ENCODE peak calls at places on chromosomes 13 and 19, in ten cellular contexts. Y is NCI-H1417; F is stimulated activated naive CD8-positive, alpha-beta T cell treated with anti-CD3 and anti-CD28 coated beads, Interleukin-15, amount 100 ng/mL, for 72 hours; X is GM10248; M is Panc1; P is spleen; L is stimulated activated CD4-positive, alpha-beta T cell treated with anti-CD3 and anti-CD28 coated beads, Interleukin-12 subunit alpha, Interleukin-12 subunit beta, amount 100 ng/mL, for 4 hours; T is HS-5; I is uterus; W is CD4-positive, alpha-beta T cell. D is an unnamed sample.

GRCh38 chr19:30733826-30734550 is 361.8 kb downstream of the ZNF536 start:
- DNase-seq in Y (no peak), F (no peak), X (no peak), M (no peak), P (no peak), L (no peak), T (no peak), I (peak), W (no peak), D (no peak)

GRCh38 chr13:23610966-23611486 is 40.8 kb downstream of the TNFRSF19 start:
- DNase-seq in Y (no peak), F (no peak), X (no peak), M (no peak), P (no peak), L (no peak), T (no peak), I (peak), W (no peak), D (no peak)

GRCh38 chr19:46489445-46490272 is 6.0 kb downstream of the PNMA8B start:
- DNase-seq in Y (no peak), F (no peak), X (no peak), M (no peak), P (peak), L (no peak), T (no peak), I (peak), W (no peak), D (peak)

GRCh38 chr13:109787135-109787954 is 962 bp upstream of the IRS2 start:
- DNase-seq in Y (peak), F (peak), X (no peak), M (no peak), P (peak), L (peak), T (no peak), I (peak), W (no peak), D (peak)

GRCh38 chr19:35620001-35620400 is 7.5 kb downstream of the HAUS5 start:
- DNase-seq in Y (no peak), F (no peak), X (no peak), M (no peak), P (no peak), L (no peak), T (no peak), I (no peak), W (no peak), D (no peak)

GRCh38 chr19:13163609-13164364 is 13.6 kb downstream of the IER2 start:
- DNase-seq in Y (peak), F (peak), X (peak), M (no peak), P (peak), L (peak), T (no peak), I (peak), W (no peak), D (peak)

GRCh38 chr19:13953021-13953531 is 767 bp downstream of the DCAF15 start:
- DNase-seq in Y (no peak), F (no peak), X (no peak), M (no peak), P (no peak), L (no peak), T (no peak), I (no peak), W (no peak), D (no peak)

GRCh38 chr19:1239796-1240737 is 1.5 kb upstream of the ATP5F1D start:
- DNase-seq in Y (peak), F (peak), X (peak), M (no peak), P (peak), L (peak), T (no peak), I (peak), W (peak), D (peak)

GRCh38 chr13:102470283-102470920 is 68.6 kb upstream of the FGF14 start:
- DNase-seq in Y (no peak), F (no peak), X (no peak), M (no peak), P (no peak), L (no peak), T (no peak), I (no peak), W (no peak), D (peak)

GRCh38 chr13:75938811-75939525 is 302.8 kb downstream of the LMO7 start:
- DNase-seq in Y (peak), F (no peak), X (no peak), M (no peak), P (no peak), L (no peak), T (no peak), I (no peak), W (no peak), D (no peak)

GRCh38 chr19:42253245-42254082 is 1.5 kb downstream of the ERF start:
- DNase-seq in Y (peak), F (peak), X (peak), M (no peak), P (peak), L (peak), T (no peak), I (peak), W (peak), D (peak)

GRCh38 chr13:19154843-19155242 is 26.8 kb downstream of the TUBA3C start:
- DNase-seq in Y (no peak), F (no peak), X (no peak), M (no peak), P (no peak), L (no peak), T (no peak), I (no peak), W (no peak), D (no peak)

GRCh38 chr19:12886943-12887747 is at the start of gene KLF1:
- DNase-seq in Y (no peak), F (no peak), X (no peak), M (no peak), P (no peak), L (no peak), T (no peak), I (no peak), W (no peak), D (no peak)

GRCh38 chr19:29259867-29260281 is 46.9 kb upstream of the UQCRFS1 start:
- DNase-seq in Y (no peak), F (no peak), X (no peak), M (no peak), P (no peak), L (no peak), T (no peak), I (no peak), W (no peak), D (peak)

GRCh38 chr19:58311345-58311744 is 6.2 kb downstream of the ERVK3-1 start:
- DNase-seq in Y (no peak), F (no peak), X (no peak), M (no peak), P (no peak), L (no peak), T (no peak), I (no peak), W (no peak), D (no peak)

GRCh38 chr19:10027158-10027997 is 14.1 kb downstream of the RDH8 start:
- DNase-seq in Y (peak), F (peak), X (peak), M (peak), P (peak), L (peak), T (peak), I (peak), W (peak), D (peak)

GRCh38 chr19:54430306-54431254 is 15.3 kb downstream of the TTYH1 start:
- DNase-seq in Y (peak), F (no peak), X (peak), M (no peak), P (peak), L (peak), T (no peak), I (no peak), W (peak), D (peak)

GRCh38 chr13:59532405-59532804 is 631.3 kb downstream of the DIAPH3 start:
- DNase-seq in Y (no peak), F (no peak), X (no peak), M (no peak), P (no peak), L (no peak), T (no peak), I (no peak), W (no peak), D (no peak)

GRCh38 chr19:48650974-48651681 is 5.1 kb upstream of the CA11 start:
- DNase-seq in Y (no peak), F (no peak), X (no peak), M (no peak), P (no peak), L (no peak), T (no peak), I (no peak), W (no peak), D (no peak)

GRCh38 chr13:41017744-41018582 is 1.2 kb downstream of the ELF1 start:
- DNase-seq in Y (peak), F (no peak), X (no peak), M (no peak), P (no peak), L (no peak), T (no peak), I (no peak), W (no peak), D (no peak)

GRCh38 chr13:40069173-40070044 is 413.9 kb downstream of the COG6 start:
- DNase-seq in Y (peak), F (peak), X (peak), M (peak), P (peak), L (peak), T (no peak), I (peak), W (peak), D (peak)

GRCh38 chr13:89550842-89551422 is 1796.6 kb upstream of the MIR17HG start:
- DNase-seq in Y (no peak), F (no peak), X (no peak), M (no peak), P (no peak), L (no peak), T (no peak), I (no peak), W (no peak), D (peak)

GRCh38 chr19:46766569-46767317 is 20.5 kb upstream of the STRN4 start:
- DNase-seq in Y (peak), F (peak), X (peak), M (no peak), P (peak), L (peak), T (no peak), I (no peak), W (peak), D (peak)

GRCh38 chr19:54462713-54463530 is 656 bp downstream of the LENG9 start:
- DNase-seq in Y (peak), F (peak), X (peak), M (no peak), P (peak), L (peak), T (no peak), I (peak), W (peak), D (peak)

GRCh38 chr13:20686863-20687579 is 16.5 kb upstream of the IL17D start:
- DNase-seq in Y (no peak), F (no peak), X (no peak), M (no peak), P (no peak), L (no peak), T (no peak), I (no peak), W (no peak), D (no peak)

GRCh38 chr19:2722541-2723344 is 1.6 kb upstream of the DIRAS1 start:
- DNase-seq in Y (no peak), F (no peak), X (no peak), M (no peak), P (no peak), L (no peak), T (peak), I (peak), W (no peak), D (peak)

GRCh38 chr13:48155850-48156249 is 60.9 kb upstream of the MED4 start:
- DNase-seq in Y (no peak), F (peak), X (no peak), M (peak), P (no peak), L (no peak), T (peak), I (no peak), W (peak), D (peak)

GRCh38 chr13:64850017-64850416 is 2380.1 kb downstream of the PCDH9 start:
- DNase-seq in Y (no peak), F (no peak), X (no peak), M (no peak), P (no peak), L (no peak), T (no peak), I (no peak), W (no peak), D (no peak)

GRCh38 chr13:58087566-58087965 is 456.0 kb downstream of the PCDH17 start:
- DNase-seq in Y (no peak), F (no peak), X (no peak), M (no peak), P (no peak), L (no peak), T (no peak), I (no peak), W (no peak), D (no peak)

GRCh38 chr13:19185865-19186645 is 4.4 kb upstream of the TUBA3C start:
- DNase-seq in Y (no peak), F (no peak), X (no peak), M (no peak), P (no peak), L (no peak), T (no peak), I (no peak), W (no peak), D (no peak)

GRCh38 chr13:47109028-47109427 is 212.2 kb upstream of the HTR2A start:
- DNase-seq in Y (no peak), F (no peak), X (no peak), M (no peak), P (no peak), L (no peak), T (no peak), I (no peak), W (no peak), D (no peak)

GRCh38 chr13:111020546-111020945 is 94.6 kb upstream of the ARHGEF7 start:
- DNase-seq in Y (peak), F (no peak), X (no peak), M (no peak), P (no peak), L (no peak), T (no peak), I (no peak), W (no peak), D (no peak)

GRCh38 chr19:58519087-58519354 is 589 bp downstream of the ZBTB45 start:
- DNase-seq in Y (peak), F (peak), X (peak), M (no peak), P (no peak), L (peak), T (no peak), I (peak), W (peak), D (peak)

GRCh38 chr13:31276386-31276785 is 76.6 kb downstream of the B3GLCT start:
- DNase-seq in Y (no peak), F (no peak), X (no peak), M (no peak), P (no peak), L (no peak), T (no peak), I (no peak), W (no peak), D (no peak)

GRCh38 chr19:16702123-16702522 is 17.5 kb upstream of the NWD1 start:
- DNase-seq in Y (peak), F (no peak), X (no peak), M (no peak), P (no peak), L (no peak), T (no peak), I (no peak), W (no peak), D (no peak)

GRCh38 chr13:80931118-80931517 is 590.2 kb upstream of the SPRY2 start:
- DNase-seq in Y (no peak), F (no peak), X (no peak), M (no peak), P (no peak), L (no peak), T (no peak), I (no peak), W (no peak), D (no peak)

GRCh38 chr19:18905058-18905456 is 9.1 kb upstream of the CERS1 start:
- DNase-seq in Y (no peak), F (no peak), X (no peak), M (no peak), P (no peak), L (no peak), T (no peak), I (no peak), W (no peak), D (no peak)

GRCh38 chr19:33639034-33639681 is 17.4 kb downstream of the CHST8 start:
- DNase-seq in Y (peak), F (no peak), X (no peak), M (no peak), P (peak), L (no peak), T (no peak), I (no peak), W (no peak), D (no peak)

GRCh38 chr19:5145521-5146511 is 176.9 kb downstream of the KDM4B start:
- DNase-seq in Y (no peak), F (no peak), X (no peak), M (no peak), P (peak), L (no peak), T (no peak), I (no peak), W (no peak), D (no peak)

GRCh38 chr13:109415057-109415456 is 371.3 kb downstream of the IRS2 start:
- DNase-seq in Y (no peak), F (no peak), X (no peak), M (no peak), P (no peak), L (no peak), T (no peak), I (no peak), W (no peak), D (no peak)